ENCODE peak calls at places on chromosomes 16 and 17, in ten cellular contexts. Z is H9, D is breast epithelium, R is left ventricle myocardium inferior, B is heart right ventricle, G is fibroblast of lung, F is stomach, S is mesendoderm, X is right atrium auricular region, M is psoas muscle. I is an unnamed sample.

GRCh38 chr17:73292031-73292531 is 19.7 kb downstream of the CDC42EP4 start:
- DNase-seq in M (peak; percentile 65), S (no peak), D (no peak), R (peak; percentile 77), G (peak; percentile 57), F (peak; percentile 68), Z (peak; percentile 25), X (peak; percentile 70), B (peak; percentile 75), I (peak; percentile 11)

GRCh38 chr17:28712037-28712704 is 483 bp upstream of the PROCA1 start:
- DNase-seq in M (peak; percentile 46), D (no peak), R (peak; percentile 63), G (no peak), Z (peak; percentile 87), F (no peak), S (peak; percentile 81), B (peak; percentile 55), X (no peak), I (no peak)

GRCh38 chr16:10940501-10941079 is 1.7 kb downstream of the DEXI start:
- DNase-seq in D (no peak), G (no peak), S (no peak), R (no peak), X (no peak), F (no peak), Z (no peak), M (no peak), B (no peak), I (no peak)

GRCh38 chr17:28381141-28381825 is 9.8 kb downstream of the SARM1 start:
- DNase-seq in M (no peak), B (no peak), X (no peak), Z (peak; percentile 92), S (peak; percentile 82), G (no peak), F (peak; percentile 44), D (no peak), R (no peak), I (no peak)

GRCh38 chr16:86091976-86092375 is 193.0 kb downstream of the IRF8 start:
- DNase-seq in M (no peak), Z (no peak), X (no peak), F (no peak), D (peak; percentile 12), R (no peak), B (no peak), G (no peak), S (no peak), I (no peak)

GRCh38 chr16:14289692-14290340 is 218.7 kb downstream of the MRTFB start:
- DNase-seq in D (no peak), Z (peak; percentile 76), G (peak; percentile 40), S (peak; percentile 81), F (peak; percentile 21), X (peak; percentile 16), M (no peak), B (no peak), R (no peak), I (peak; percentile 54)

GRCh38 chr16:27892879-27893278 is 170.6 kb downstream of the GSG1L start:
- DNase-seq in Z (peak; percentile 71), B (no peak), S (peak; percentile 72), M (no peak), X (no peak), D (no peak), R (no peak), G (no peak), F (no peak), I (no peak)

GRCh38 chr16:81005644-81006471 is 827 bp downstream of the CMC2 start:
- DNase-seq in F (no peak), G (peak; percentile 29), Z (no peak), D (no peak), X (peak; percentile 76), R (no peak), S (peak; percentile 33), M (no peak), B (peak; percentile 80), I (no peak)

GRCh38 chr17:18093616-18094408 is 6.1 kb downstream of the DRG2 start:
- DNase-seq in M (peak; percentile 63), Z (peak; percentile 63), S (peak; percentile 63), F (no peak), G (peak; percentile 75), R (peak; percentile 74), X (peak; percentile 66), B (peak; percentile 50), D (no peak), I (no peak)

GRCh38 chr17:15279011-15279477 is 13.9 kb upstream of the PMP22 start:
- DNase-seq in D (no peak), Z (no peak), M (no peak), X (no peak), B (no peak), S (peak; percentile 34), F (no peak), G (peak; percentile 60), R (no peak), I (no peak)

GRCh38 chr16:52597772-52598483 is 51.0 kb upstream of the TOX3 start:
- DNase-seq in F (peak; percentile 56), X (no peak), M (no peak), G (no peak), D (no peak), S (peak; percentile 85), B (no peak), Z (peak; percentile 44), R (no peak), I (no peak)

GRCh38 chr16:80804061-80804450 is 342 bp downstream of the CDYL2 start:
- DNase-seq in M (peak; percentile 45), Z (peak; percentile 33), B (peak; percentile 34), R (peak; percentile 43), S (peak; percentile 37), F (no peak), D (no peak), G (peak; percentile 67), X (no peak), I (no peak)

GRCh38 chr17:73549841-73550430 is 94.3 kb downstream of the SDK2 start:
- DNase-seq in G (no peak), X (no peak), M (no peak), S (no peak), B (no peak), F (no peak), D (no peak), Z (no peak), R (no peak), I (peak; percentile 79)

GRCh38 chr17:6163632-6164319 is 93.6 kb downstream of the WSCD1 start:
- DNase-seq in G (no peak), F (no peak), B (no peak), Z (peak; percentile 26), D (no peak), S (no peak), M (peak; percentile 34), X (no peak), R (no peak), I (no peak)

GRCh38 chr17:59814685-59815084 is 78.1 kb downstream of the TUBD1 start:
- DNase-seq in B (no peak), X (no peak), S (no peak), M (no peak), F (no peak), G (peak; percentile 75), Z (no peak), R (no peak), D (no peak), I (no peak)

GRCh38 chr16:13935408-13935807 is 15.5 kb downstream of the ERCC4 start:
- DNase-seq in D (no peak), B (no peak), G (no peak), S (peak; percentile 67), R (no peak), Z (peak; percentile 71), M (no peak), X (no peak), F (no peak), I (no peak)

GRCh38 chr16:81997738-81998137 is 13.5 kb downstream of the SDR42E1 start:
- DNase-seq in G (peak; percentile 71), X (no peak), R (no peak), B (no peak), S (no peak), F (no peak), D (no peak), Z (no peak), M (no peak), I (no peak)

GRCh38 chr17:56933868-56934267 is 20.0 kb upstream of the TRIM25 start:
- DNase-seq in B (no peak), D (no peak), Z (no peak), F (no peak), S (no peak), G (no peak), M (no peak), R (no peak), X (no peak), I (no peak)

GRCh38 chr16:9081183-9081582 is 10.3 kb upstream of the HAPSTR1 start:
- DNase-seq in Z (no peak), B (no peak), M (no peak), S (no peak), R (no peak), G (no peak), F (no peak), D (no peak), X (no peak), I (no peak)
- H3K27ac ChIP-seq in Z (no peak overlapping the region), B (peak overlapping the region; percentile 65), M (peak overlapping the region; percentile 31), S (no peak overlapping the region), R (peak overlapping the region; percentile 18), G (no peak overlapping the region), F (peak overlapping the region; percentile 16), D (no peak overlapping the region), X (no peak overlapping the region), I (no peak overlapping the region)

GRCh38 chr16:88772871-88773811 is 11.9 kb downstream of the PIEZO1 start:
- DNase-seq in Z (no peak), R (peak; percentile 58), M (peak; percentile 71), F (no peak), D (no peak), G (peak; percentile 97), X (no peak), S (peak; percentile 49), B (peak; percentile 43), I (no peak)
- H3K27ac ChIP-seq in Z (no peak overlapping the region), R (peak overlapping the region; percentile 43), M (no peak overlapping the region), F (peak overlapping the region; percentile 71), D (peak overlapping the region; percentile 60), G (peak overlapping the region; percentile 89), X (peak overlapping the region; percentile 37), S (no peak overlapping the region), B (peak overlapping the region; percentile 52), I (peak overlapping the region; percentile 64)

DNA sequence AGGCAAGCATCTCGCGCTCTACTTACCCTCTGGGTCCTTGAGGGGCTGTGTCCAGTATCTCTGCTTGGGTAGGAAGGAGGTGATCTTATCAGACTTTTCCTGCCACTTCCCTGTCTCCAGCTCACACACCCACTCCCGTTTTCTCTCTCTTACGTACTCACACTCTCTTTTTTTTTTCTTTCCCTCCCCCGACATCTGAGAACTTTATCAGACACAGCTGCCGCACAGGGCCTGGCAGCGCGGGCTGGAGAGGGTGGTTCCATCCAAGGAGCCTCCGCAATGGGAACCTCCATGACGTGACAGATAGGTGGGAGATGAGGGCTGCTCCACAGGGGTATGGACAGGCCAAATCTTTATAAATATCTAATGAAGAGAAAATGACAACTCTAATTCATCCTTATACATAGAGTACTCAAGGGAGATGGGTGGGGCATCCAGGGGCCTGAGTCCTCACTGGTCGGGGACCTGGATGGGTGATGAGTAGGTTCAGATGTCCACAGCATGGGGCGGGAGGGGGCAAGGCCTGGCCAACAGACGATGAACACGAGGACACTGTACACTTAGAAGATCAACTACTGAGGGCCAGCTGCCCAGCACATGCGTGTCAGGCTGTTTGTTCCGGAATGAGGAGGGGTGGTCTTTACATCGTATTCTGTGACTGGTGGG is 23.3 kb downstream of the MINK1 start:
- DNase-seq in S (no peak), Z (no peak), G (no peak), X (no peak), F (no peak), B (no peak), M (no peak), D (no peak), R (no peak), I (no peak)
- H3K27ac ChIP-seq in S (no peak overlapping the region), Z (no peak overlapping the region), G (no peak overlapping the region), X (no peak overlapping the region), F (peak overlapping the region; percentile 20), B (peak overlapping the region; percentile 88), M (no peak overlapping the region), D (peak overlapping the region; percentile 83), R (peak overlapping the region; percentile 89), I (no peak overlapping the region)

GRCh38 chr16:85089485-85089884 is 22.8 kb downstream of the CIBAR2 start:
- DNase-seq in G (peak; percentile 49), S (no peak), D (peak; percentile 68), B (no peak), R (no peak), X (no peak), F (no peak), M (no peak), Z (no peak), I (peak; percentile 38)
- H3K27ac ChIP-seq in G (no peak overlapping the region), S (no peak overlapping the region), D (peak overlapping the region; percentile 33), B (no peak overlapping the region), R (no peak overlapping the region), X (no peak overlapping the region), F (no peak overlapping the region), M (no peak overlapping the region), Z (no peak overlapping the region), I (no peak overlapping the region)